ENCODE peak calls at places on chromosomes 12 and 14, in six cellular contexts. One of them, this sample, is unnamed.

GRCh38 chr12:14950982-14951746 is 10.2 kb downstream of the ARHGDIB start:
- DNase-seq in heart right ventricle: no peak
- DNase-seq in naive thymus-derived CD8-positive, alpha-beta T cell: peak
- DNase-seq in anterior cingulate cortex: no peak
- DNase-seq in effector memory CD8-positive, alpha-beta T cell: no peak
- DNase-seq in HEK293T: no peak
- DNase-seq in this sample: no peak

GRCh38 chr14:68824517-68825347 is 31.9 kb upstream of the ZFP36L1 start:
- DNase-seq in heart right ventricle: peak
- DNase-seq in naive thymus-derived CD8-positive, alpha-beta T cell: no peak
- DNase-seq in anterior cingulate cortex: no peak
- DNase-seq in effector memory CD8-positive, alpha-beta T cell: no peak
- DNase-seq in HEK293T: peak
- DNase-seq in this sample: peak

GRCh38 chr12:111446044-111446581 is 40.4 kb downstream of the SH2B3 start:
- DNase-seq in heart right ventricle: no peak
- DNase-seq in naive thymus-derived CD8-positive, alpha-beta T cell: no peak
- DNase-seq in anterior cingulate cortex: no peak
- DNase-seq in effector memory CD8-positive, alpha-beta T cell: no peak
- DNase-seq in HEK293T: no peak
- DNase-seq in this sample: no peak

GRCh38 chr12:26226629-26227375 is 31.4 kb downstream of the SSPN start:
- DNase-seq in heart right ventricle: peak
- DNase-seq in naive thymus-derived CD8-positive, alpha-beta T cell: no peak
- DNase-seq in anterior cingulate cortex: peak
- DNase-seq in effector memory CD8-positive, alpha-beta T cell: no peak
- DNase-seq in HEK293T: peak
- DNase-seq in this sample: peak

GRCh38 chr12:12722351-12723146 is 5.4 kb downstream of the CDKN1B start:
- DNase-seq in heart right ventricle: no peak
- DNase-seq in naive thymus-derived CD8-positive, alpha-beta T cell: no peak
- DNase-seq in anterior cingulate cortex: no peak
- DNase-seq in effector memory CD8-positive, alpha-beta T cell: no peak
- DNase-seq in HEK293T: no peak
- DNase-seq in this sample: no peak

GRCh38 chr14:101624579-101624978 is 63.3 kb downstream of the DIO3 start:
- DNase-seq in heart right ventricle: no peak
- DNase-seq in naive thymus-derived CD8-positive, alpha-beta T cell: no peak
- DNase-seq in anterior cingulate cortex: no peak
- DNase-seq in effector memory CD8-positive, alpha-beta T cell: no peak
- DNase-seq in HEK293T: no peak
- DNase-seq in this sample: no peak

GRCh38 chr14:28609228-28609828 is 157.3 kb upstream of the FOXG1 start:
- DNase-seq in heart right ventricle: peak
- DNase-seq in naive thymus-derived CD8-positive, alpha-beta T cell: no peak
- DNase-seq in anterior cingulate cortex: peak
- DNase-seq in effector memory CD8-positive, alpha-beta T cell: no peak
- DNase-seq in HEK293T: peak
- DNase-seq in this sample: peak

GRCh38 chr12:33817713-33818112 is 204.6 kb upstream of the ALG10 start:
- DNase-seq in heart right ventricle: no peak
- DNase-seq in naive thymus-derived CD8-positive, alpha-beta T cell: no peak
- DNase-seq in anterior cingulate cortex: no peak
- DNase-seq in effector memory CD8-positive, alpha-beta T cell: no peak
- DNase-seq in HEK293T: no peak
- DNase-seq in this sample: no peak

GRCh38 chr14:59482471-59483331 is 1.5 kb downstream of the L3HYPDH start:
- DNase-seq in heart right ventricle: no peak
- DNase-seq in naive thymus-derived CD8-positive, alpha-beta T cell: no peak
- DNase-seq in anterior cingulate cortex: no peak
- DNase-seq in effector memory CD8-positive, alpha-beta T cell: no peak
- DNase-seq in HEK293T: no peak
- DNase-seq in this sample: no peak

GRCh38 chr12:57152408-57153038 is 5.1 kb upstream of the LRP1-AS start:
- DNase-seq in heart right ventricle: peak
- DNase-seq in naive thymus-derived CD8-positive, alpha-beta T cell: no peak
- DNase-seq in anterior cingulate cortex: no peak
- DNase-seq in effector memory CD8-positive, alpha-beta T cell: no peak
- DNase-seq in HEK293T: no peak
- DNase-seq in this sample: no peak

GRCh38 chr14:100866666-100867630 is 36.6 kb downstream of the RTL1 start:
- DNase-seq in heart right ventricle: no peak
- DNase-seq in naive thymus-derived CD8-positive, alpha-beta T cell: no peak
- DNase-seq in anterior cingulate cortex: no peak
- DNase-seq in effector memory CD8-positive, alpha-beta T cell: no peak
- DNase-seq in HEK293T: no peak
- DNase-seq in this sample: no peak

GRCh38 chr14:50941151-50941550 is 3.1 kb downstream of the PYGL start:
- DNase-seq in heart right ventricle: no peak
- DNase-seq in naive thymus-derived CD8-positive, alpha-beta T cell: no peak
- DNase-seq in anterior cingulate cortex: no peak
- DNase-seq in effector memory CD8-positive, alpha-beta T cell: no peak
- DNase-seq in HEK293T: no peak
- DNase-seq in this sample: no peak

GRCh38 chr12:51752490-51752889 is 96.0 kb downstream of the FIGNL2 start:
- DNase-seq in heart right ventricle: peak
- DNase-seq in naive thymus-derived CD8-positive, alpha-beta T cell: no peak
- DNase-seq in anterior cingulate cortex: peak
- DNase-seq in effector memory CD8-positive, alpha-beta T cell: no peak
- DNase-seq in HEK293T: peak
- DNase-seq in this sample: peak

GRCh38 chr14:98607341-98607910 is 664.6 kb downstream of the BCL11B start:
- DNase-seq in heart right ventricle: no peak
- DNase-seq in naive thymus-derived CD8-positive, alpha-beta T cell: no peak
- DNase-seq in anterior cingulate cortex: no peak
- DNase-seq in effector memory CD8-positive, alpha-beta T cell: no peak
- DNase-seq in HEK293T: no peak
- DNase-seq in this sample: no peak

GRCh38 chr12:59929091-59929490 is 333.3 kb downstream of the SLC16A7 start:
- DNase-seq in heart right ventricle: no peak
- DNase-seq in naive thymus-derived CD8-positive, alpha-beta T cell: no peak
- DNase-seq in anterior cingulate cortex: no peak
- DNase-seq in effector memory CD8-positive, alpha-beta T cell: no peak
- DNase-seq in HEK293T: no peak
- DNase-seq in this sample: no peak

GRCh38 chr12:115709410-115710065 is 568.0 kb downstream of the MED13L start:
- DNase-seq in heart right ventricle: peak
- DNase-seq in naive thymus-derived CD8-positive, alpha-beta T cell: no peak
- DNase-seq in anterior cingulate cortex: no peak
- DNase-seq in effector memory CD8-positive, alpha-beta T cell: no peak
- DNase-seq in HEK293T: no peak
- DNase-seq in this sample: no peak

GRCh38 chr12:48961801-48962200 is 4.5 kb upstream of the ARF3 start:
- DNase-seq in heart right ventricle: no peak
- DNase-seq in naive thymus-derived CD8-positive, alpha-beta T cell: no peak
- DNase-seq in anterior cingulate cortex: no peak
- DNase-seq in effector memory CD8-positive, alpha-beta T cell: no peak
- DNase-seq in HEK293T: no peak
- DNase-seq in this sample: no peak

GRCh38 chr12:94326727-94327126 is 132.9 kb downstream of the CEP83 start:
- DNase-seq in heart right ventricle: no peak
- DNase-seq in naive thymus-derived CD8-positive, alpha-beta T cell: no peak
- DNase-seq in anterior cingulate cortex: no peak
- DNase-seq in effector memory CD8-positive, alpha-beta T cell: no peak
- DNase-seq in HEK293T: no peak
- DNase-seq in this sample: no peak

This sample was measured in nucleus accumbens.